ENCODE peak calls at places on chromosomes 11 and 22, in six cellular contexts. X, A, Z, V, R and H are unnamed samples.

GRCh38 chr11:94196363-94196762 is 67.7 kb downstream of the PANX1 start:
- DNase-seq in X (no peak), A (no peak), Z (no peak), V (no peak), R (no peak), H (peak; percentile 64)

GRCh38 chr22:46150615-46151423 is 493 bp downstream of the PPARA start:
- DNase-seq in X (peak; percentile 37), A (peak; percentile 71), Z (peak; percentile 31), V (peak; percentile 40), R (peak; percentile 63), H (peak; percentile 41)

GRCh38 chr11:124938970-124939369 is 3.1 kb upstream of the HEPACAM start:
- DNase-seq in X (no peak), A (no peak), Z (no peak), V (no peak), R (no peak), H (no peak)

GRCh38 chr22:22816766-22817410 is 70.7 kb upstream of the IGLL5 start:
- DNase-seq in X (no peak), A (no peak), Z (no peak), V (no peak), R (no peak), H (no peak)

GRCh38 chr11:73170140-73170539 is 28.0 kb upstream of the FCHSD2 start:
- DNase-seq in X (no peak), A (no peak), Z (no peak), V (no peak), R (no peak), H (no peak)

GRCh38 chr22:27644566-27644965 is 157.0 kb downstream of the MN1 start:
- DNase-seq in X (no peak), A (no peak), Z (no peak), V (no peak), R (no peak), H (no peak)

GRCh38 chr11:12159351-12160099 is 49.1 kb downstream of the MICAL2 start:
- DNase-seq in X (no peak), A (no peak), Z (peak; percentile 69), V (no peak), R (no peak), H (no peak)

GRCh38 chr11:112291191-112291590 is 30.5 kb upstream of the PLET1 start:
- DNase-seq in X (no peak), A (no peak), Z (no peak), V (no peak), R (no peak), H (no peak)

GRCh38 chr11:69233761-69234136 is 60.2 kb upstream of the MYEOV start:
- DNase-seq in X (no peak), A (no peak), Z (no peak), V (no peak), R (no peak), H (no peak)

GRCh38 chr22:29704528-29705285 is 15.1 kb upstream of the CABP7 start:
- DNase-seq in X (peak; percentile 40), A (no peak), Z (no peak), V (no peak), R (no peak), H (peak; percentile 46)

GRCh38 chr22:38072322-38073149 is 11.4 kb downstream of the SLC16A8 start:
- DNase-seq in X (no peak), A (no peak), Z (no peak), V (no peak), R (no peak), H (no peak)

GRCh38 chr11:47408598-47409439 is 429 bp downstream of the SLC39A13 start:
- DNase-seq in X (peak; percentile 71), A (no peak), Z (peak; percentile 35), V (no peak), R (peak; percentile 38), H (peak; percentile 51)

GRCh38 chr11:121929581-121929980 is 186.4 kb downstream of the BLID start:
- DNase-seq in X (peak; percentile 85), A (peak; percentile 61), Z (no peak), V (no peak), R (no peak), H (no peak)

GRCh38 chr11:134642206-134642605 is 230.2 kb upstream of the B3GAT1 start:
- DNase-seq in X (no peak), A (no peak), Z (no peak), V (no peak), R (no peak), H (no peak)

GRCh38 chr11:41306435-41306834 is 153.0 kb downstream of the LRRC4C start:
- DNase-seq in X (no peak), A (no peak), Z (no peak), V (no peak), R (no peak), H (no peak)

GRCh38 chr11:3204141-3205015 is 14.2 kb downstream of the MRGPRG start:
- DNase-seq in X (no peak), A (peak; percentile 4), Z (no peak), V (no peak), R (no peak), H (no peak)

GRCh38 chr22:26995222-26995621 is 337.8 kb downstream of the MIAT start:
- DNase-seq in X (peak; percentile 43), A (peak; percentile 38), Z (no peak), V (no peak), R (peak; percentile 9), H (no peak)

GRCh38 chr11:114200351-114200750 is 95.8 kb upstream of the NNMT start:
- DNase-seq in X (no peak), A (no peak), Z (no peak), V (no peak), R (no peak), H (no peak)

GRCh38 chr11:129731316-129731715 is 84.3 kb upstream of the TMEM45B start:
- DNase-seq in X (no peak), A (no peak), Z (no peak), V (no peak), R (no peak), H (no peak)

GRCh38 chr11:68012044-68012842 is 2.1 kb downstream of the ALDH3B1 start:
- DNase-seq in X (no peak), A (no peak), Z (no peak), V (no peak), R (no peak), H (no peak)

DNA sequence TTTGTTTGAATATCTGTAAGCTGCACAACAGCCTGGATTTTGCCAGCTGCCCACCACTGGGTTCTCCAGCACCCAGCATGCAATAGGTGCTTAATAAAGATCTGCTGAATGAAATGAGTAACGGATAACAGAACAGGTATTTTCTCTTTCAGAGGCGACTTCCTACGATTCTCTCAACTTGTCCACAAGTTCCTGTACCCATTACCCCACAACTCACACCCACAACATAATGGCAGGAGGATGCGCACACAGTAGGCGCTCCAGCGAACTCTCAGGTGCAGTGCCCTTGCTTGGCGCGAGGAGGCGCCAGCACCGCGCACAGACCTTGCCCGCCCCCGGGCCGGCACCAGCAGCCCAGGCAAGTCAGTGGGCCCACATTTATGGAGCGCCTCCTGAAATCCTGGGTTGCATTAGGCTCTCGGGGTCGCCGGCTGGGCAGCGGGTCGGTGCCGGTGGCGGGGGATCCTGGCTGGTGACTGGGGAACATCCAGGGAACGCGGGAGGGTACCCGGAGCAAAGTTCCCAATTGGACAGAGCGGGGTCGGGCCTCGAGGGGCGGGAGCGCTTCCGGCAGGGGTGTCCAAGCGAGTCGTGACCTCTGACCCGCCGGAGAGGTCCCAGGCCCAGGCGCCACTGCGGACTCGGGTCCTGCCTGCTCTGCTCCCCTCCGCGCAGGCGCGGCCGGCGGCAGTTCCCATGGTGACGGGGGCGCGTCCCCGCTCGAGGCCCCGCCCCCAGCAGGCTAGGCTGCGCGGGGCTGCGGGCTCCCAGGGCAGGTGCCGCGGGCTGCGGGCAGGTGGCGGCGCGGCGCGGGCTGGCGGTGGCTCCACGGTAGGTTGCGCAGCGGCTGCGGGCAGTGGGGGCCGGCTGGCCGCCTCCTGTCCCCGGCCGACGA is at the start of gene KIAA1671:
- DNase-seq in X (peak; percentile 90), A (peak; percentile 92), Z (peak; percentile 71), V (peak; percentile 41), R (peak; percentile 91), H (peak; percentile 91)
- TF ChIP-seq POLR2A in X (peak; percentile 93), A (peak; percentile 39), Z (peak; percentile 79), V (peak; percentile 94), R (no peak), H (no peak)

GRCh38 chr11:35978891-35979290 is 35.0 kb downstream of the LDLRAD3 start:
- DNase-seq in X (no peak), A (no peak), Z (no peak), V (no peak), R (no peak), H (no peak)
- TF ChIP-seq POLR2A in X (no peak), A (no peak), Z (no peak), V (no peak), R (no peak), H (no peak)

GRCh38 chr11:13284776-13285588 is 7.4 kb downstream of the BMAL1 start:
- DNase-seq in X (no peak), A (no peak), Z (no peak), V (no peak), R (no peak), H (no peak)

GRCh38 chr11:13280777-13281176 is 3.2 kb downstream of the BMAL1 start:
- DNase-seq in X (no peak), A (no peak), Z (no peak), V (no peak), R (no peak), H (no peak)

GRCh38 chr11:13286247-13286821 is 8.7 kb downstream of the BMAL1 start:
- DNase-seq in X (no peak), A (no peak), Z (no peak), V (no peak), R (no peak), H (no peak)

GRCh38 chr11:13280323-13280722 is 2.7 kb downstream of the BMAL1 start:
- DNase-seq in X (no peak), A (no peak), Z (no peak), V (no peak), R (no peak), H (no peak)

GRCh38 chr11:13283636-13284035 is 6.0 kb downstream of the BMAL1 start:
- DNase-seq in X (no peak), A (no peak), Z (no peak), V (no peak), R (no peak), H (no peak)
- TF ChIP-seq POLR2A in X (no peak), A (no peak), Z (no peak), V (no peak), R (no peak), H (no peak)

GRCh38 chr11:120198403-120198786 is 12.4 kb upstream of the OAF start:
- DNase-seq in X (no peak), A (no peak), Z (no peak), V (no peak), R (no peak), H (no peak)

GRCh38 chr11:120197254-120197891 is 13.5 kb upstream of the OAF start:
- DNase-seq in X (no peak), A (no peak), Z (no peak), V (no peak), R (peak; percentile 75), H (no peak)

GRCh38 chr11:120195601-120196289 is 15.1 kb upstream of the OAF start:
- DNase-seq in X (no peak), A (no peak), Z (no peak), V (no peak), R (no peak), H (no peak)

GRCh38 chr11:120197977-120198376 is 12.9 kb upstream of the OAF start:
- DNase-seq in X (no peak), A (no peak), Z (no peak), V (no peak), R (no peak), H (no peak)

DNA sequence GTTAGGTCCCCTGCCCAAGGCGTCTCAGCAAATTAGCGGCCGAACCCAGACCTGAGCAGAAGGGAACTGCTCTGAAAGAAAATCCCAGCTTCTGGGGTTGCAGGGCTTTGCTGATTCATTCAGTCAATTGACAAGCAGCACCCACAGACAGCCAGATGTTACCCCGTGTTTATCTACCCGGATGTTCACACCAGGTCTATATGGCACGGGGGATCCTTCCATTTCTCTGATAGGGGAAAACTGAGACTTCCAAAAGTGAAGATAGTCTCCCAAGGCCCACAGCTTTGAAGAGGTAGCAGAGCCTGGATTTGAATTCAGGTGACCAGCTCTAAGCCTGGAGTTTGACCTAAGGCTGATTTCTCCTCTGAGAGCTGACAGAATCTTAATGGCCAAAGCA is 14.0 kb upstream of the OAF start:
- DNase-seq in X (no peak), A (no peak), Z (no peak), V (no peak), R (no peak), H (no peak)
- TF ChIP-seq POLR2A in X (no peak), A (no peak), Z (no peak), V (no peak), R (no peak), H (no peak)